ENCODE peak calls at places on chromosomes 11 and 22, in ten cellular contexts. L, K, N, E, U, V, B, J, S and Z are unnamed samples.

GRCh38 chr11:86672007-86672621 is at the start of gene ME3:
- DNase-seq in L (peak; percentile 10), K (peak; percentile 33), N (peak; percentile 45), E (peak; percentile 17), U (peak; percentile 15), V (no peak), B (no peak), J (no peak), S (peak; percentile 81), Z (peak; percentile 67)

GRCh38 chr11:89498845-89499448 is 7.8 kb upstream of the NOX4 start:
- DNase-seq in L (no peak), K (no peak), N (no peak), E (no peak), U (no peak), V (no peak), B (no peak), J (peak; percentile 15), S (no peak), Z (peak; percentile 3)

GRCh38 chr22:30615543-30615954 is 8.6 kb downstream of the TCN2 start:
- DNase-seq in L (no peak), K (no peak), N (no peak), E (no peak), U (no peak), V (no peak), B (no peak), J (no peak), S (no peak), Z (no peak)

GRCh38 chr11:47099918-47100315 is 76.8 kb downstream of the ARFGAP2 start:
- DNase-seq in L (no peak), K (no peak), N (no peak), E (no peak), U (no peak), V (no peak), B (no peak), J (no peak), S (no peak), Z (no peak)

GRCh38 chr11:32006799-32007388 is 84.0 kb upstream of the RCN1 start:
- DNase-seq in L (no peak), K (no peak), N (no peak), E (no peak), U (peak; percentile 52), V (peak; percentile 7), B (peak; percentile 34), J (peak; percentile 12), S (no peak), Z (peak; percentile 6)

GRCh38 chr11:13216019-13217006 is 61.3 kb upstream of the BMAL1 start:
- DNase-seq in L (no peak), K (no peak), N (no peak), E (no peak), U (no peak), V (peak; percentile 98), B (no peak), J (peak; percentile 59), S (no peak), Z (no peak)

GRCh38 chr22:46010951-46011626 is 34.1 kb upstream of the WNT7B start:
- DNase-seq in L (no peak), K (no peak), N (no peak), E (no peak), U (no peak), V (no peak), B (no peak), J (no peak), S (peak; percentile 42), Z (no peak)

GRCh38 chr11:119085523-119085878 is 820 bp downstream of the HMBS start:
- DNase-seq in L (peak; percentile 11), K (no peak), N (no peak), E (no peak), U (peak; percentile 34), V (no peak), B (no peak), J (no peak), S (no peak), Z (no peak)

GRCh38 chr11:87422566-87422965 is 384.8 kb downstream of the TMEM135 start:
- DNase-seq in L (no peak), K (no peak), N (no peak), E (no peak), U (no peak), V (no peak), B (no peak), J (no peak), S (no peak), Z (no peak)

GRCh38 chr11:126926376-126926791 is 74.2 kb downstream of the KIRREL3 start:
- DNase-seq in L (no peak), K (no peak), N (no peak), E (no peak), U (no peak), V (no peak), B (no peak), J (no peak), S (no peak), Z (no peak)

GRCh38 chr11:87347860-87348259 is 310.1 kb downstream of the TMEM135 start:
- DNase-seq in L (no peak), K (no peak), N (no peak), E (no peak), U (no peak), V (no peak), B (no peak), J (no peak), S (no peak), Z (no peak)

GRCh38 chr11:70768346-70769095 is 370.2 kb downstream of the CTTN start:
- DNase-seq in L (no peak), K (no peak), N (no peak), E (no peak), U (no peak), V (no peak), B (no peak), J (no peak), S (no peak), Z (no peak)

GRCh38 chr22:48379371-48379770 is 1448.3 kb downstream of the BRD1 start:
- DNase-seq in L (no peak), K (no peak), N (no peak), E (no peak), U (no peak), V (no peak), B (no peak), J (no peak), S (no peak), Z (no peak)

GRCh38 chr11:57269580-57270021 is 32.6 kb upstream of the APLNR start:
- DNase-seq in L (no peak), K (no peak), N (peak; percentile 35), E (no peak), U (no peak), V (peak; percentile 78), B (no peak), J (no peak), S (no peak), Z (no peak)

GRCh38 chr11:95337175-95337957 is 106.4 kb upstream of the SESN3 start:
- DNase-seq in L (no peak), K (no peak), N (peak; percentile 37), E (no peak), U (peak; percentile 57), V (no peak), B (no peak), J (peak; percentile 66), S (peak; percentile 83), Z (peak; percentile 39)

GRCh38 chr11:65188486-65188885 is 6.8 kb downstream of the CAPN1 start:
- DNase-seq in L (no peak), K (no peak), N (no peak), E (no peak), U (no peak), V (no peak), B (no peak), J (no peak), S (no peak), Z (no peak)

GRCh38 chr11:33449798-33450197 is 192.6 kb downstream of the HIPK3 start:
- DNase-seq in L (no peak), K (no peak), N (no peak), E (no peak), U (no peak), V (peak; percentile 71), B (no peak), J (no peak), S (no peak), Z (no peak)

GRCh38 chr11:106853850-106854401 is 164.3 kb downstream of the GUCY1A2 start:
- DNase-seq in L (no peak), K (no peak), N (no peak), E (no peak), U (no peak), V (no peak), B (no peak), J (no peak), S (no peak), Z (no peak)

GRCh38 chr11:73140213-73141030 is 1.7 kb downstream of the FCHSD2 start:
- DNase-seq in L (no peak), K (peak; percentile 3), N (peak; percentile 25), E (no peak), U (no peak), V (no peak), B (peak; percentile 56), J (no peak), S (peak; percentile 60), Z (no peak)

GRCh38 chr11:133742388-133742787 is 102.9 kb downstream of the SPATA19 start:
- DNase-seq in L (no peak), K (no peak), N (no peak), E (no peak), U (no peak), V (no peak), B (no peak), J (no peak), S (no peak), Z (no peak)